ENCODE peak calls at places on chromosomes 2 and 18, in seven cellular contexts. J is pancreas; H is H1; Z is effector memory CD4-positive, alpha-beta T cell; D is HCT116; F is left ventricle myocardium inferior; S is ovary. G is an unnamed sample.

GRCh38 chr2:227460833-227461232 is 11.1 kb upstream of the AGFG1 start:
- DNase-seq in J (no peak), H (no peak), Z (no peak), D (no peak), S (no peak), F (no peak), G (no peak)

GRCh38 chr2:150557020-150557644 is 69.7 kb upstream of the RND3 start:
- DNase-seq in S (no peak), Z (no peak), H (no peak), J (no peak), F (no peak), D (no peak), G (no peak)

GRCh38 chr2:42234056-42234455 is 64.9 kb downstream of the EML4 start:
- DNase-seq in S (no peak), Z (no peak), J (no peak), H (no peak), D (no peak), F (no peak), G (no peak)

GRCh38 chr2:29783696-29784095 is 137.7 kb downstream of the ALK start:
- DNase-seq in Z (no peak), F (no peak), J (no peak), H (no peak), D (no peak), S (no peak), G (no peak)

GRCh38 chr2:149329470-149330126 is 789 bp upstream of the LYPD6 start:
- DNase-seq in Z (no peak), J (peak; percentile 72), S (peak; percentile 34), H (peak; percentile 81), F (peak; percentile 22), D (peak; percentile 53), G (peak; percentile 36)

GRCh38 chr2:237968048-237968862 is 1.4 kb downstream of the UBE2F start:
- DNase-seq in J (no peak), H (no peak), D (no peak), S (no peak), Z (no peak), F (no peak), G (peak; percentile 61)

GRCh38 chr18:32768646-32769206 is 4.1 kb downstream of the KLHL14 start:
- DNase-seq in Z (no peak), S (no peak), J (no peak), H (no peak), F (no peak), D (no peak), G (no peak)

GRCh38 chr2:134845719-134846118 is 7.3 kb downstream of the ACMSD start:
- DNase-seq in S (no peak), H (no peak), Z (no peak), D (no peak), F (no peak), J (no peak), G (no peak)

GRCh38 chr2:170314744-170315447 is 136.9 kb downstream of the MYO3B start:
- DNase-seq in J (no peak), S (no peak), Z (no peak), F (no peak), D (no peak), H (no peak), G (no peak)

GRCh38 chr2:105521176-105521575 is 122.3 kb upstream of the FHL2 start:
- DNase-seq in F (no peak), D (no peak), Z (no peak), H (no peak), J (no peak), S (no peak), G (no peak)

GRCh38 chr2:213188971-213189899 is 37.8 kb upstream of the IKZF2 start:
- DNase-seq in J (no peak), F (no peak), Z (no peak), S (no peak), D (no peak), H (peak; percentile 59), G (no peak)

GRCh38 chr2:114118088-114118487 is 228.2 kb downstream of the ACTR3 start:
- DNase-seq in D (no peak), Z (no peak), H (no peak), S (no peak), F (no peak), J (no peak), G (no peak)

GRCh38 chr2:120257522-120257921 is 4.9 kb downstream of the RALB start:
- DNase-seq in F (no peak), Z (no peak), D (no peak), S (no peak), H (no peak), J (no peak), G (no peak)

GRCh38 chr18:22169011-22169888 is at the start of gene GATA6:
- DNase-seq in F (peak; percentile 92), H (peak; percentile 87), S (peak; percentile 95), Z (no peak), D (peak; percentile 85), J (peak; percentile 97), G (peak; percentile 77)
- H3K4me3 ChIP-seq in F (peak within 1 kb of the TSS; percentile 99), H (peak within 1 kb of the TSS; percentile 51), S (peak within 1 kb of the TSS; percentile 98), Z (peak within 1 kb of the TSS; percentile 44), D (peak within 1 kb of the TSS; percentile 84), J (peak within 1 kb of the TSS; percentile 72), G (peak within 1 kb of the TSS; percentile 73)

GRCh38 chr2:235608200-235608591 is 114.4 kb downstream of the AGAP1 start:
- DNase-seq in Z (no peak), D (no peak), S (no peak), H (no peak), F (no peak), J (no peak), G (no peak)
- H3K36me3 ChIP-seq in Z (no peaks in the 10 kb centered on the region), D (no peaks in the 10 kb centered on the region), S (no peaks in the 10 kb centered on the region), H (no peaks in the 10 kb centered on the region), F (no peaks in the 10 kb centered on the region), J (no peaks in the 10 kb centered on the region), G (no peaks in the 10 kb centered on the region)

DNA sequence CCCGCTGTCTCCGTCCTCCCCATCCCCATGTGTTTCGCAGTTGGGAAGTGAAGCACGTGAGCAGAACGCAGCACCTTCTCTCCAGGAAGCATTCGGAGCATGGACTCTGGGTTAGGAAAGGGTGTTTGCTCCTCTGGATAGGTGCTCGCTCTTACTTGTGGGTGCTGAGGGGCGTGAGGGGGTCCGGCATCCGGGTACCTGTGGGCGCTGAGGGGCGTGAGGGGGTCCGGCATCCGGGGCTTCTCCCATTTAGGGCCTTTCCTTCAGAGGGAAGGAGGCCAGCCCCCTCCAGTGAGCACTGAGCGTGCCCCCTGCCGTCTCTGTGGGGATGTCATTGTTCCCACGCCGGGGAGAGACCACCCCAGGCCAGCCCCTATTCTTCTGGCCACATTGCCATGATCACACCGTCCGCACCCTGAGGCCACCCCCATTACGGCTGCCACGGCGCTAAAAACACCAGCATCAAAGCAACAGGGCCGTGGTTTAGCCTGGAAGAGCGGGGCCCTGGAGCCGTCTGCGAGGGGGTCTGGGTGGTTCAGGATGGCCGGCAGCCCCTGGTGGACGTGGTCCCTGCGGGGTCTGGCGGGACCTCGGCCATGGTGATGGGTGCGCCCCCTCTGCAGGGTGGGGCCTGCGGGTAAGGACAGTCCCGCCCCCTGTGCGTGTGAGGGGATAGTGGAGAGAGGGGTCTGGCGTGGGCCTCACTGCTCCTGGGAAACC is 41.0 kb downstream of the NFATC1 start:
- DNase-seq in Z (no peak), F (no peak), D (no peak), J (no peak), H (no peak), S (no peak), G (no peak)
- H3K4me3 ChIP-seq in Z (no peak overlapping the region), F (no peak overlapping the region), D (no peak overlapping the region), J (no peak overlapping the region), H (no peak overlapping the region), S (no peak overlapping the region), G (no peak overlapping the region)

GRCh38 chr2:101287303-101287702 is 21.2 kb downstream of the RNF149 start:
- DNase-seq in Z (no peak), H (no peak), J (no peak), D (no peak), F (no peak), S (no peak), G (no peak)
- H3K36me3 ChIP-seq in Z (peaks cover 72% of the 10 kb centered on the region), H (peaks cover 40% of the 10 kb centered on the region), J (peaks cover 3% of the 10 kb centered on the region), D (peaks cover 31% of the 10 kb centered on the region), F (peaks cover 91% of the 10 kb centered on the region), S (no peaks in the 10 kb centered on the region), G (peaks cover 44% of the 10 kb centered on the region)

GRCh38 chr2:128537646-128538045 is 219.0 kb upstream of the HS6ST1 start:
- DNase-seq in Z (no peak), J (no peak), S (no peak), D (no peak), H (no peak), F (no peak), G (no peak)

GRCh38 chr2:128535928-128536327 is 217.3 kb upstream of the HS6ST1 start:
- DNase-seq in F (no peak), H (no peak), Z (no peak), J (no peak), S (no peak), D (peak; percentile 54), G (peak; percentile 11)

GRCh38 chr2:128534688-128535392 is 216.2 kb upstream of the HS6ST1 start:
- DNase-seq in S (no peak), D (no peak), H (no peak), J (no peak), F (no peak), Z (no peak), G (no peak)

GRCh38 chr2:128538401-128538800 is 219.7 kb upstream of the HS6ST1 start:
- DNase-seq in Z (no peak), J (no peak), F (no peak), S (no peak), H (no peak), D (no peak), G (no peak)

GRCh38 chr2:128536925-128537620 is 218.4 kb upstream of the HS6ST1 start:
- DNase-seq in J (no peak), Z (no peak), D (peak; percentile 77), S (no peak), F (no peak), H (peak; percentile 59), G (peak; percentile 35)
- H3K4me3 ChIP-seq in J (no peak overlapping the region), Z (no peak overlapping the region), D (peak overlapping the region; percentile 18), S (no peak overlapping the region), F (no peak overlapping the region), H (no peak overlapping the region), G (no peak overlapping the region)

DNA sequence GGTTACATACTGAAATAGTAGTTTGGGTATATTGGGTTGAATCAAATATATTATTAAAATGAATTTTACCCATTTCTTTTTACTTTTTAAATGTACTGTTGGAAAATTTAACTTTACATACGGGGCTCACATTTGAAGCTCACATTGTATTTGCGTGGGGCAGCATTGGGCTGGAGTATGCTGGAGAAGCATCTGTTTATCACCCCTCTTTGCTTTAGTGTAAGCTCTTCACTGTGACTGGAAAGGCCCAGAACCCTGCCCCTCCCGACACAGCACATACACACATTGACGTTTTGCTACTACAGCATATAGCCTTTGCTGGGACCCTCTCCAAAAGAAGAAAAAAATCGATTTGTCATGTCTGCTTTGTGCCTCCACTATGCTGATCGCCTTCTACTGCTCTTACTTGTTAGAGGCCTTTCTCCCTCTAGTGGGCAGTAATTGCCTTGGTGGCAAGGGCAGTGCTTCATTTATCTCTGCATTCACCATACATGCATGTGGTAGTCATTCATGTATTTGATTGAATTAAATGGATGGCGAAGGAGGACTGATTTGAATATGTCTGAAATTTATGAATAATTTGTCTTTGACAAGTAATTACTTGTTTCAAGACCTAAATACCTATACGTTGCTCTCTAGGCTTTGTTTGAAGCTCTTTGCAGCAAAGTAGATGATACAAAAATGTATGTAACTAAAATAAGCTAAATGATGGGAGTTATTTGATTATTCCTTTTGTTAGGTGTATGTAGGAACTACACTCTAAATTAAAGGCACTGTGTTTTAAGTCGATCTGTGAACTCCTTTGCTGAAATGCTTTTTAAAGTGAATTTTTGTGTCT is 37.4 kb downstream of the VAPA start:
- DNase-seq in H (no peak), F (no peak), Z (no peak), S (no peak), D (peak; percentile 55), J (no peak), G (peak; percentile 22)
- H3K36me3 ChIP-seq in H (peaks cover 36% of the 10 kb centered on the region), F (peaks cover 70% of the 10 kb centered on the region), Z (peaks cover 56% of the 10 kb centered on the region), S (no peaks in the 10 kb centered on the region), D (peaks cover 42% of the 10 kb centered on the region), J (no peaks in the 10 kb centered on the region), G (peaks cover 64% of the 10 kb centered on the region)